ENCODE peak calls at places on chromosomes 6 and 20, in six cellular contexts. D, Z, E, I, U and Q are unnamed samples.

GRCh38 chr6:33197431-33198048 is 2.9 kb downstream of the RXRB start:
- DNase-seq in D (peak), Z (no peak), E (peak), I (no peak), U (peak), Q (peak)

GRCh38 chr6:108684809-108685329 is 124.2 kb downstream of the FOXO3 start:
- DNase-seq in D (no peak), Z (no peak), E (peak), I (no peak), U (peak), Q (peak)

GRCh38 chr6:110414669-110415296 is 592 bp downstream of the DDO start:
- DNase-seq in D (no peak), Z (no peak), E (no peak), I (no peak), U (no peak), Q (no peak)

GRCh38 chr6:109457596-109457996 is 2.0 kb upstream of the MICAL1 start:
- DNase-seq in D (no peak), Z (no peak), E (no peak), I (no peak), U (peak), Q (no peak)

GRCh38 chr20:24987244-24987643 is 5.3 kb downstream of the APMAP start:
- DNase-seq in D (peak), Z (no peak), E (peak), I (no peak), U (no peak), Q (no peak)

GRCh38 chr6:145506554-145506953 is 228.8 kb downstream of the EPM2A start:
- DNase-seq in D (no peak), Z (no peak), E (no peak), I (no peak), U (no peak), Q (no peak)

GRCh38 chr20:39661833-39662232 is 699.7 kb downstream of the DHX35 start:
- DNase-seq in D (no peak), Z (no peak), E (no peak), I (no peak), U (no peak), Q (no peak)

GRCh38 chr20:62590301-62591121 is 51.8 kb upstream of the SLCO4A1 start:
- DNase-seq in D (no peak), Z (no peak), E (peak), I (no peak), U (no peak), Q (no peak)

GRCh38 chr20:19827818-19828217 is 69.8 kb downstream of the RIN2 start:
- DNase-seq in D (no peak), Z (no peak), E (no peak), I (no peak), U (no peak), Q (no peak)

GRCh38 chr6:56808871-56809359 is 146.0 kb upstream of the BEND6 start:
- DNase-seq in D (no peak), Z (no peak), E (peak), I (no peak), U (peak), Q (peak)

GRCh38 chr6:159692303-159693127 is 526 bp downstream of the SOD2 start:
- DNase-seq in D (peak), Z (no peak), E (peak), I (peak), U (peak), Q (peak)

GRCh38 chr6:22145294-22145693 is 151.5 kb downstream of the PRL start:
- DNase-seq in D (no peak), Z (no peak), E (no peak), I (no peak), U (no peak), Q (no peak)

GRCh38 chr6:33183071-33183683 is 9.1 kb downstream of the COL11A2 start:
- DNase-seq in D (no peak), Z (no peak), E (no peak), I (no peak), U (no peak), Q (no peak)

GRCh38 chr6:24761193-24761835 is 13.4 kb upstream of the GMNN start:
- DNase-seq in D (peak), Z (no peak), E (no peak), I (no peak), U (peak), Q (no peak)

GRCh38 chr6:109002100-109002697 is 92.4 kb downstream of the SESN1 start:
- DNase-seq in D (no peak), Z (no peak), E (peak), I (no peak), U (no peak), Q (peak)

DNA sequence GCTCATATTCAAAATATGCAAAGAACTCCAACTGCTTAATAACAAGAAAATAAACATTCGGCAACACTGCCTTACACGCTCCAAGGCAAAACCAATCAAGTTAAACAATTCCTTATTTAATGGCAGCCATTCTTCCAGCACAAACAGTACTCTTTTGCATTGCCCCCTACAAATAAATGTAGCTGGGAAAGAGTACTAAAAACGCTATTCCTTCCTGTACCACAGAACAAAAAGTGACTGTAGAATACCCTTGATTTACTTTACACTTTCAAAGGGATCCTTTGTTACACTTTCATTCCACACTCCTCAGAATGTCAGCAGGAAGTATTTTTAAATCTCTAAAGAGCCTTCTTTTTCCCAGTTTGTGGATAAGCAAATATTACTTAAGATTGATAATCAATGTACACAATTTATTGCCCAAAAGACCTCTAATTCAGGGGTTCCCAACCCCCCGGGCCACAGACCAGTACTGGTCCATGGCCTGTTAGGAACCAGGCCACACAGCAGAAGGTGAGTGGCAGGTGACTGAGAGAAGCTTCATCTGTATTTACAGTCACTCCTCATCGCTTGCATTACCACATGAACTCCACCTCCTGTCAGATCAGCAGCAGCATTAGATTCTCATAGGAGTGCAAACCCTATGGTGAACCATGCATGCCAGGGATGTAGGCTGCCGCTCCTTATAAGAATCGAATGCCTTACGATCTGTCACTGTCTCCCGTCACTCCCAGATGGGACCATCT is 51.6 kb downstream of the MBOAT1 start:
- DNase-seq in D (no peak), Z (no peak), E (no peak), I (no peak), U (no peak), Q (no peak)
- H3K14ac ChIP-seq in D (no peak), Z (no peak), E (no peak), I (no peak), U (no peak), Q (no peak)

GRCh38 chr6:11890849-11891248 is 112.2 kb upstream of the ADTRP start:
- DNase-seq in D (no peak), Z (no peak), E (peak), I (no peak), U (no peak), Q (no peak)
- H3K14ac ChIP-seq in D (no peak), Z (no peak), E (no peak), I (no peak), U (no peak), Q (no peak)

GRCh38 chr20:45367126-45367525 is 4.2 kb downstream of the SYS1 start:
- DNase-seq in D (no peak), Z (no peak), E (no peak), I (no peak), U (no peak), Q (no peak)

GRCh38 chr20:45366192-45366591 is 3.2 kb downstream of the SYS1 start:
- DNase-seq in D (no peak), Z (no peak), E (no peak), I (no peak), U (no peak), Q (no peak)

GRCh38 chr20:45368221-45368980 is 5.4 kb downstream of the SYS1 start:
- DNase-seq in D (peak), Z (no peak), E (no peak), I (no peak), U (peak), Q (no peak)

GRCh38 chr20:45365444-45365970 is 2.6 kb downstream of the SYS1 start:
- DNase-seq in D (peak), Z (no peak), E (no peak), I (no peak), U (no peak), Q (no peak)

GRCh38 chr20:45366631-45367030 is 3.7 kb downstream of the SYS1 start:
- DNase-seq in D (peak), Z (no peak), E (no peak), I (no peak), U (no peak), Q (no peak)
- H3K14ac ChIP-seq in D (no peak), Z (no peak), E (no peak), I (no peak), U (no peak), Q (no peak)

GRCh38 chr6:168035661-168036616 is 38.5 kb downstream of the KIF25 start:
- DNase-seq in D (no peak), Z (no peak), E (peak), I (no peak), U (peak), Q (peak)
- H3K14ac ChIP-seq in D (peak), Z (no peak), E (peak), I (peak), U (no peak), Q (peak)